ENCODE peak calls at places on chromosomes 5 and 9, in ten cellular contexts. One of them, this sample, is unnamed.

GRCh38 chr5:56264417-56265025 is 31.4 kb upstream of the ANKRD55 start:
- DNase-seq in esophagus muscularis mucosa: no peak
- DNase-seq in transverse colon: no peak
- DNase-seq in endothelial cell of umbilical vein: no peak
- DNase-seq in HCT116: peak
- DNase-seq in stomach: peak
- DNase-seq in sigmoid colon: no peak
- DNase-seq in H1: peak
- DNase-seq in SK-N-SH: peak
- DNase-seq in GM23338: peak
- DNase-seq in this sample: peak

GRCh38 chr9:111825468-111826145 is 30.9 kb upstream of the SHOC1 start:
- DNase-seq in esophagus muscularis mucosa: no peak
- DNase-seq in transverse colon: no peak
- DNase-seq in endothelial cell of umbilical vein: no peak
- DNase-seq in HCT116: no peak
- DNase-seq in stomach: no peak
- DNase-seq in sigmoid colon: no peak
- DNase-seq in H1: no peak
- DNase-seq in SK-N-SH: no peak
- DNase-seq in GM23338: no peak
- DNase-seq in this sample: no peak

GRCh38 chr5:14257995-14258403 is 114.9 kb downstream of the TRIO start:
- DNase-seq in esophagus muscularis mucosa: no peak
- DNase-seq in transverse colon: no peak
- DNase-seq in endothelial cell of umbilical vein: no peak
- DNase-seq in HCT116: no peak
- DNase-seq in stomach: no peak
- DNase-seq in sigmoid colon: no peak
- DNase-seq in H1: no peak
- DNase-seq in SK-N-SH: no peak
- DNase-seq in GM23338: no peak
- DNase-seq in this sample: no peak

GRCh38 chr5:104494043-104494442 is 931.5 kb upstream of the NUDT12 start:
- DNase-seq in esophagus muscularis mucosa: no peak
- DNase-seq in transverse colon: no peak
- DNase-seq in endothelial cell of umbilical vein: no peak
- DNase-seq in HCT116: no peak
- DNase-seq in stomach: no peak
- DNase-seq in sigmoid colon: no peak
- DNase-seq in H1: no peak
- DNase-seq in SK-N-SH: no peak
- DNase-seq in GM23338: no peak
- DNase-seq in this sample: no peak

GRCh38 chr5:36459191-36460135 is 146.9 kb upstream of the SLC1A3 start:
- DNase-seq in esophagus muscularis mucosa: no peak
- DNase-seq in transverse colon: no peak
- DNase-seq in endothelial cell of umbilical vein: no peak
- DNase-seq in HCT116: peak
- DNase-seq in stomach: no peak
- DNase-seq in sigmoid colon: no peak
- DNase-seq in H1: no peak
- DNase-seq in SK-N-SH: no peak
- DNase-seq in GM23338: peak
- DNase-seq in this sample: no peak

GRCh38 chr5:135576075-135576599 is 2.7 kb downstream of the CXCL14 start:
- DNase-seq in esophagus muscularis mucosa: no peak
- DNase-seq in transverse colon: no peak
- DNase-seq in endothelial cell of umbilical vein: no peak
- DNase-seq in HCT116: no peak
- DNase-seq in stomach: no peak
- DNase-seq in sigmoid colon: no peak
- DNase-seq in H1: no peak
- DNase-seq in SK-N-SH: no peak
- DNase-seq in GM23338: peak
- DNase-seq in this sample: no peak

GRCh38 chr5:151632524-151632923 is 41.4 kb upstream of the FAT2 start:
- DNase-seq in esophagus muscularis mucosa: no peak
- DNase-seq in transverse colon: no peak
- DNase-seq in endothelial cell of umbilical vein: no peak
- DNase-seq in HCT116: no peak
- DNase-seq in stomach: no peak
- DNase-seq in sigmoid colon: no peak
- DNase-seq in H1: no peak
- DNase-seq in SK-N-SH: no peak
- DNase-seq in GM23338: no peak
- DNase-seq in this sample: no peak

GRCh38 chr9:18238752-18239151 is 235.2 kb upstream of the ADAMTSL1 start:
- DNase-seq in esophagus muscularis mucosa: no peak
- DNase-seq in transverse colon: no peak
- DNase-seq in endothelial cell of umbilical vein: peak
- DNase-seq in HCT116: no peak
- DNase-seq in stomach: no peak
- DNase-seq in sigmoid colon: no peak
- DNase-seq in H1: no peak
- DNase-seq in SK-N-SH: no peak
- DNase-seq in GM23338: no peak
- DNase-seq in this sample: no peak

GRCh38 chr5:150302301-150303069 is at the start of gene ARSI:
- DNase-seq in esophagus muscularis mucosa: no peak
- DNase-seq in transverse colon: peak
- DNase-seq in endothelial cell of umbilical vein: no peak
- DNase-seq in HCT116: no peak
- DNase-seq in stomach: no peak
- DNase-seq in sigmoid colon: peak
- DNase-seq in H1: no peak
- DNase-seq in SK-N-SH: no peak
- DNase-seq in GM23338: peak
- DNase-seq in this sample: no peak

GRCh38 chr5:169164481-169164925 is 136.4 kb downstream of the SLIT3 start:
- DNase-seq in esophagus muscularis mucosa: no peak
- DNase-seq in transverse colon: no peak
- DNase-seq in endothelial cell of umbilical vein: peak
- DNase-seq in HCT116: no peak
- DNase-seq in stomach: peak
- DNase-seq in sigmoid colon: no peak
- DNase-seq in H1: peak
- DNase-seq in SK-N-SH: no peak
- DNase-seq in GM23338: peak
- DNase-seq in this sample: peak

GRCh38 chr5:142474426-142474825 is 149.6 kb upstream of the SPRY4 start:
- DNase-seq in esophagus muscularis mucosa: no peak
- DNase-seq in transverse colon: no peak
- DNase-seq in endothelial cell of umbilical vein: no peak
- DNase-seq in HCT116: no peak
- DNase-seq in stomach: no peak
- DNase-seq in sigmoid colon: no peak
- DNase-seq in H1: no peak
- DNase-seq in SK-N-SH: no peak
- DNase-seq in GM23338: no peak
- DNase-seq in this sample: no peak

GRCh38 chr5:21880164-21880563 is 973.0 kb downstream of the CDH12 start:
- DNase-seq in esophagus muscularis mucosa: no peak
- DNase-seq in transverse colon: no peak
- DNase-seq in endothelial cell of umbilical vein: no peak
- DNase-seq in HCT116: no peak
- DNase-seq in stomach: no peak
- DNase-seq in sigmoid colon: no peak
- DNase-seq in H1: no peak
- DNase-seq in SK-N-SH: no peak
- DNase-seq in GM23338: no peak
- DNase-seq in this sample: no peak

GRCh38 chr5:98588225-98588624 is 185.2 kb upstream of the RGMB start:
- DNase-seq in esophagus muscularis mucosa: no peak
- DNase-seq in transverse colon: no peak
- DNase-seq in endothelial cell of umbilical vein: no peak
- DNase-seq in HCT116: no peak
- DNase-seq in stomach: no peak
- DNase-seq in sigmoid colon: no peak
- DNase-seq in H1: no peak
- DNase-seq in SK-N-SH: no peak
- DNase-seq in GM23338: no peak
- DNase-seq in this sample: no peak

GRCh38 chr5:140222416-140222815 is 47.4 kb downstream of the CYSTM1 start:
- DNase-seq in esophagus muscularis mucosa: no peak
- DNase-seq in transverse colon: no peak
- DNase-seq in endothelial cell of umbilical vein: no peak
- DNase-seq in HCT116: no peak
- DNase-seq in stomach: no peak
- DNase-seq in sigmoid colon: no peak
- DNase-seq in H1: no peak
- DNase-seq in SK-N-SH: no peak
- DNase-seq in GM23338: no peak
- DNase-seq in this sample: no peak

GRCh38 chr5:64746446-64746845 is 22.0 kb downstream of the SREK1IP1 start:
- DNase-seq in esophagus muscularis mucosa: no peak
- DNase-seq in transverse colon: no peak
- DNase-seq in endothelial cell of umbilical vein: no peak
- DNase-seq in HCT116: no peak
- DNase-seq in stomach: no peak
- DNase-seq in sigmoid colon: no peak
- DNase-seq in H1: no peak
- DNase-seq in SK-N-SH: no peak
- DNase-seq in GM23338: no peak
- DNase-seq in this sample: no peak

GRCh38 chr5:167152561-167152960 is 1138.9 kb upstream of the WWC1 start:
- DNase-seq in esophagus muscularis mucosa: no peak
- DNase-seq in transverse colon: no peak
- DNase-seq in endothelial cell of umbilical vein: no peak
- DNase-seq in HCT116: no peak
- DNase-seq in stomach: no peak
- DNase-seq in sigmoid colon: no peak
- DNase-seq in H1: no peak
- DNase-seq in SK-N-SH: no peak
- DNase-seq in GM23338: no peak
- DNase-seq in this sample: no peak

GRCh38 chr5:167143726-167144125 is 1147.7 kb upstream of the WWC1 start:
- DNase-seq in esophagus muscularis mucosa: no peak
- DNase-seq in transverse colon: no peak
- DNase-seq in endothelial cell of umbilical vein: no peak
- DNase-seq in HCT116: no peak
- DNase-seq in stomach: no peak
- DNase-seq in sigmoid colon: no peak
- DNase-seq in H1: no peak
- DNase-seq in SK-N-SH: no peak
- DNase-seq in GM23338: peak
- DNase-seq in this sample: no peak

DNA sequence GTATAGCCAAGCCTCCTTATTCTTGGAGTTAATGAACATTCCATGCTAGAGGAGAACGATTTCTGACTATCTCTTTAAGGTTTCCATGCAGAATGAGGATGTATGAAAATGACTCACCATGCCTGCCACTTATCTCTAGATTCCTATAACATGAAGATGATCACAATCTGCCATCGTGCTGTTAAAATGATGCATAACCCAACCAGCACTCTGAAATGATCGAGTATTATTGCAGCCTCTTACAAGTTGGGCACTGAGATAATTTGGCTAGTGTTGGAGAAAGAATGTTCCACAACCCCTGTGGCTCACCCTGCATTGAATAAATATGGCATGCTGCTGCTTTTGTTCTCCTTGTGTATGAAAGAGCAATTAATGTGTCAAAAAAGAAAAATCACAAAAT is 1143.6 kb upstream of the WWC1 start:
- DNase-seq in esophagus muscularis mucosa: no peak
- DNase-seq in transverse colon: no peak
- DNase-seq in endothelial cell of umbilical vein: no peak
- DNase-seq in HCT116: no peak
- DNase-seq in stomach: no peak
- DNase-seq in sigmoid colon: no peak
- DNase-seq in H1: no peak
- DNase-seq in SK-N-SH: no peak
- DNase-seq in GM23338: no peak
- DNase-seq in this sample: no peak
- TF ChIP-seq POLR2AphosphoS5 in esophagus muscularis mucosa: no peak
- TF ChIP-seq POLR2AphosphoS5 in transverse colon: no peak
- TF ChIP-seq POLR2AphosphoS5 in endothelial cell of umbilical vein: no peak
- TF ChIP-seq POLR2AphosphoS5 in HCT116: no peak
- TF ChIP-seq POLR2AphosphoS5 in stomach: no peak
- TF ChIP-seq POLR2AphosphoS5 in sigmoid colon: no peak
- TF ChIP-seq POLR2AphosphoS5 in H1: no peak
- TF ChIP-seq POLR2AphosphoS5 in SK-N-SH: no peak
- TF ChIP-seq POLR2AphosphoS5 in GM23338: no peak
- TF ChIP-seq POLR2AphosphoS5 in this sample: no peak

DNA sequence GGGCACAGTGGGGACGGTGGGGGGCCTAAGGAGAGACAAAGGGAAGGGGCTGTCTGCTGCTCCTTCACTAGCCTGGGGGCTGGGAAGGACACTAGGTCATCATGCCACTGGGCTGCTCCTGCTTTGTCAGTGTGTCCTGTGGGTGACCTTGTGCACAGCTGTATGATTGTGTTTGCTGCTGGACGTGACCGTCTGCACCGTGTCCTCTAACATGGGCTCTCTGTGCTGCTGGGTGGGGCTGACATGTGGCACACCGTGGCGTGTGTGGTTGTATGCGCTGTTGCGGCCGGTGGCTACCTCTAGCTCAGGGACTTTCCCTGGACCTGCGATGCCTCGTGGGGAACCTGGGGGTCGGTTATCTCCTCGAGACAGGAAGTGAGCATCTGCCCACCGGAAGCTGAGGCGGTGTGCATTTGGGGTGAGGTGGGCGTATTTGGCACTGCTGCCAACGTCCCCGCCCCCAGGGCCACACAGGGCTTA is 3.1 kb downstream of the N4BP3 start:
- DNase-seq in esophagus muscularis mucosa: no peak
- DNase-seq in transverse colon: peak
- DNase-seq in endothelial cell of umbilical vein: peak
- DNase-seq in HCT116: no peak
- DNase-seq in stomach: no peak
- DNase-seq in sigmoid colon: no peak
- DNase-seq in H1: no peak
- DNase-seq in SK-N-SH: peak
- DNase-seq in GM23338: no peak
- DNase-seq in this sample: no peak
- TF ChIP-seq POLR2AphosphoS5 in esophagus muscularis mucosa: no peak
- TF ChIP-seq POLR2AphosphoS5 in transverse colon: no peak
- TF ChIP-seq POLR2AphosphoS5 in endothelial cell of umbilical vein: no peak
- TF ChIP-seq POLR2AphosphoS5 in HCT116: no peak
- TF ChIP-seq POLR2AphosphoS5 in stomach: no peak
- TF ChIP-seq POLR2AphosphoS5 in sigmoid colon: no peak
- TF ChIP-seq POLR2AphosphoS5 in H1: peak
- TF ChIP-seq POLR2AphosphoS5 in SK-N-SH: no peak
- TF ChIP-seq POLR2AphosphoS5 in GM23338: no peak
- TF ChIP-seq POLR2AphosphoS5 in this sample: no peak

GRCh38 chr9:26975728-26976707 is 19.8 kb downstream of the IFT74 start:
- DNase-seq in esophagus muscularis mucosa: no peak
- DNase-seq in transverse colon: peak
- DNase-seq in endothelial cell of umbilical vein: peak
- DNase-seq in HCT116: peak
- DNase-seq in stomach: peak
- DNase-seq in sigmoid colon: no peak
- DNase-seq in H1: peak
- DNase-seq in SK-N-SH: peak
- DNase-seq in GM23338: peak
- DNase-seq in this sample: no peak
- TF ChIP-seq POLR2AphosphoS5 in esophagus muscularis mucosa: no peak
- TF ChIP-seq POLR2AphosphoS5 in transverse colon: no peak
- TF ChIP-seq POLR2AphosphoS5 in endothelial cell of umbilical vein: no peak
- TF ChIP-seq POLR2AphosphoS5 in HCT116: no peak
- TF ChIP-seq POLR2AphosphoS5 in stomach: no peak
- TF ChIP-seq POLR2AphosphoS5 in sigmoid colon: no peak
- TF ChIP-seq POLR2AphosphoS5 in H1: peak
- TF ChIP-seq POLR2AphosphoS5 in SK-N-SH: no peak
- TF ChIP-seq POLR2AphosphoS5 in GM23338: no peak
- TF ChIP-seq POLR2AphosphoS5 in this sample: no peak

GRCh38 chr5:80481019-80481893 is 6.6 kb upstream of the FAM151B start:
- DNase-seq in esophagus muscularis mucosa: no peak
- DNase-seq in transverse colon: peak
- DNase-seq in endothelial cell of umbilical vein: peak
- DNase-seq in HCT116: peak
- DNase-seq in stomach: peak
- DNase-seq in sigmoid colon: no peak
- DNase-seq in H1: peak
- DNase-seq in SK-N-SH: peak
- DNase-seq in GM23338: peak
- DNase-seq in this sample: peak
- TF ChIP-seq POLR2AphosphoS5 in esophagus muscularis mucosa: no peak
- TF ChIP-seq POLR2AphosphoS5 in transverse colon: no peak
- TF ChIP-seq POLR2AphosphoS5 in endothelial cell of umbilical vein: no peak
- TF ChIP-seq POLR2AphosphoS5 in HCT116: no peak
- TF ChIP-seq POLR2AphosphoS5 in stomach: no peak
- TF ChIP-seq POLR2AphosphoS5 in sigmoid colon: no peak
- TF ChIP-seq POLR2AphosphoS5 in H1: no peak
- TF ChIP-seq POLR2AphosphoS5 in SK-N-SH: no peak
- TF ChIP-seq POLR2AphosphoS5 in GM23338: no peak
- TF ChIP-seq POLR2AphosphoS5 in this sample: no peak

This sample was measured in prostate gland.